ENCODE peak calls at places on chromosomes 16 and 17, in ten cellular contexts. J is WTC11, I is pons, Q is tibial artery, F is omental fat pad, P is hippocampal formation, S is GM23248, G is GF-D8, X is NCI-H1436, M is T-helper 22 cell. E is an unnamed sample.

GRCh38 chr17:39887078-39887477 is 19.1 kb downstream of the ZPBP2 start:
- DNase-seq in I (no peak), J (no peak), M (no peak), F (no peak), S (no peak), G (no peak), P (no peak), Q (no peak), X (no peak), E (no peak)

GRCh38 chr16:65618335-65618734 is 496.5 kb upstream of the CDH11 start:
- DNase-seq in Q (no peak), F (no peak), P (no peak), X (no peak), S (no peak), I (no peak), G (no peak), M (no peak), J (no peak), E (no peak)

GRCh38 chr16:62829615-62830014 is 793.4 kb upstream of the CDH8 start:
- DNase-seq in M (no peak), F (no peak), S (no peak), P (no peak), G (no peak), Q (no peak), J (no peak), I (no peak), X (no peak), E (no peak)

GRCh38 chr17:78781339-78782304 is at the start of gene CYTH1:
- DNase-seq in Q (peak), I (peak), F (no peak), P (peak), S (peak), J (peak), M (no peak), G (no peak), X (peak), E (peak)

GRCh38 chr16:51161440-51162195 is 10.5 kb upstream of the SALL1 start:
- DNase-seq in P (no peak), I (no peak), J (no peak), G (no peak), Q (no peak), M (no peak), X (no peak), S (peak), F (no peak), E (no peak)

GRCh38 chr17:5832886-5833285 is 237.3 kb upstream of the WSCD1 start:
- DNase-seq in Q (no peak), G (no peak), M (no peak), X (peak), J (no peak), F (no peak), I (no peak), S (peak), P (no peak), E (peak)

GRCh38 chr16:15466886-15467781 is 32.7 kb downstream of the BMERB1 start:
- DNase-seq in I (no peak), S (no peak), J (no peak), F (no peak), G (no peak), X (no peak), Q (no peak), P (no peak), M (no peak), E (no peak)

GRCh38 chr17:77770331-77771105 is 188.0 kb upstream of the TNRC6C start:
- DNase-seq in I (no peak), F (no peak), G (no peak), X (no peak), M (no peak), Q (no peak), P (no peak), J (no peak), S (peak), E (no peak)

GRCh38 chr16:4686497-4687210 is 6.7 kb upstream of the NUDT16L1 start:
- DNase-seq in I (no peak), M (no peak), G (no peak), X (no peak), Q (no peak), S (no peak), P (no peak), J (no peak), F (no peak), E (no peak)

GRCh38 chr16:77434365-77435239 is at the start of gene ADAMTS18:
- DNase-seq in F (no peak), Q (no peak), S (no peak), M (no peak), X (peak), G (no peak), I (no peak), P (no peak), J (peak), E (peak)

GRCh38 chr17:39745335-39746144 is 7.8 kb downstream of the GRB7 start:
- DNase-seq in I (no peak), F (no peak), P (no peak), G (no peak), M (no peak), S (no peak), X (no peak), Q (no peak), J (no peak), E (no peak)